ENCODE peak calls at places on chromosomes 1 and 21, in five cellular contexts. X is tibial nerve, V is K562, B is tibial artery, M is mesendoderm. Y is an unnamed sample.

GRCh38 chr1:155954645-155955044 is 13.2 kb downstream of the RXFP4 start:
- DNase-seq in X (no peak), V (no peak), B (no peak), M (no peak), Y (no peak)

GRCh38 chr1:91929246-91929645 is 20.0 kb upstream of the BRDT start:
- DNase-seq in X (no peak), V (no peak), B (no peak), M (peak), Y (no peak)

GRCh38 chr1:58592521-58593134 is 15.6 kb upstream of the TACSTD2 start:
- DNase-seq in X (no peak), V (no peak), B (peak), M (peak), Y (no peak)

GRCh38 chr1:190179817-190180216 is 297.8 kb downstream of the BRINP3 start:
- DNase-seq in X (no peak), V (no peak), B (no peak), M (no peak), Y (no peak)

GRCh38 chr1:203028067-203028783 is 1.9 kb downstream of the PPFIA4 start:
- DNase-seq in X (no peak), V (no peak), B (no peak), M (no peak), Y (no peak)

GRCh38 chr1:241611063-241611462 is 29.1 kb downstream of the CHML start:
- DNase-seq in X (no peak), V (peak), B (no peak), M (peak), Y (no peak)

GRCh38 chr21:36630485-36631206 is 68.3 kb upstream of the SIM2 start:
- DNase-seq in X (no peak), V (peak), B (peak), M (peak), Y (peak)

GRCh38 chr1:162055062-162055461 is 14.4 kb upstream of the NOS1AP start:
- DNase-seq in X (no peak), V (no peak), B (no peak), M (no peak), Y (no peak)

GRCh38 chr1:1906185-1907097 is 8.6 kb upstream of the CALML6 start:
- DNase-seq in X (peak), V (peak), B (peak), M (peak), Y (peak)

GRCh38 chr1:39189592-39190041 is 14.9 kb upstream of the MACF1 start:
- DNase-seq in X (no peak), V (no peak), B (no peak), M (no peak), Y (no peak)

GRCh38 chr1:162605225-162605927 is 26.9 kb upstream of the DDR2 start:
- DNase-seq in X (no peak), V (no peak), B (no peak), M (no peak), Y (no peak)

GRCh38 chr1:9426291-9426711 is 113.0 kb upstream of the SLC25A33 start:
- DNase-seq in X (no peak), V (no peak), B (no peak), M (no peak), Y (peak)

GRCh38 chr1:21935393-21935804 is 1.7 kb downstream of the HSPG2 start:
- DNase-seq in X (no peak), V (no peak), B (no peak), M (no peak), Y (no peak)

GRCh38 chr21:15732290-15732995 is 2.7 kb downstream of the USP25 start:
- DNase-seq in X (no peak), V (peak), B (no peak), M (no peak), Y (no peak)

GRCh38 chr1:63728611-63729226 is 45.1 kb upstream of the ROR1 start:
- DNase-seq in X (no peak), V (no peak), B (no peak), M (peak), Y (no peak)

GRCh38 chr1:24506706-24507422 is 4.2 kb downstream of the RCAN3 start:
- DNase-seq in X (no peak), V (no peak), B (no peak), M (peak), Y (no peak)

GRCh38 chr1:34885405-34886247 is 26.1 kb upstream of the SMIM12 start:
- DNase-seq in X (no peak), V (peak), B (no peak), M (peak), Y (no peak)

GRCh38 chr1:119743308-119743707 is 25.4 kb downstream of the HMGCS2 start:
- DNase-seq in X (no peak), V (no peak), B (no peak), M (no peak), Y (no peak)

GRCh38 chr1:29123871-29124365 is at the start of gene TMEM200B:
- DNase-seq in X (no peak), V (no peak), B (no peak), M (no peak), Y (no peak)

GRCh38 chr1:164648211-164649080 is 89.5 kb downstream of the PBX1 start:
- DNase-seq in X (no peak), V (no peak), B (no peak), M (peak), Y (no peak)

GRCh38 chr1:177926201-177926600 is 43.7 kb downstream of the SEC16B start:
- DNase-seq in X (no peak), V (no peak), B (no peak), M (no peak), Y (no peak)

GRCh38 chr1:165678509-165678908 is 19.9 kb downstream of the ALDH9A1 start:
- DNase-seq in X (no peak), V (no peak), B (no peak), M (no peak), Y (no peak)

GRCh38 chr1:16251381-16251780 is 14.4 kb upstream of the CPLANE2 start:
- DNase-seq in X (no peak), V (no peak), B (no peak), M (no peak), Y (no peak)

GRCh38 chr1:10920063-10920626 is 92.3 kb upstream of the TARDBP start:
- DNase-seq in X (no peak), V (no peak), B (no peak), M (no peak), Y (no peak)

GRCh38 chr1:239224100-239224499 is 162.3 kb upstream of the CHRM3 start:
- DNase-seq in X (no peak), V (no peak), B (no peak), M (no peak), Y (no peak)

GRCh38 chr1:18069903-18070302 is 37.7 kb upstream of the IGSF21 start:
- DNase-seq in X (no peak), V (no peak), B (no peak), M (no peak), Y (no peak)

GRCh38 chr1:97094257-97094972 is 372.8 kb downstream of the PTBP2 start:
- DNase-seq in X (no peak), V (no peak), B (no peak), M (peak), Y (no peak)

GRCh38 chr1:150484861-150485260 is 2.4 kb upstream of the TARS2 start:
- DNase-seq in X (no peak), V (peak), B (no peak), M (peak), Y (no peak)

GRCh38 chr1:35936828-35937227 is 5.9 kb downstream of the AGO3 start:
- DNase-seq in X (no peak), V (no peak), B (no peak), M (no peak), Y (no peak)
- H3K27ac ChIP-seq in X (no peak), V (no peak), B (no peak), M (no peak), Y (no peak)

GRCh38 chr1:235127203-235127602 is 1.4 kb downstream of the TOMM20 start:
- DNase-seq in X (no peak), V (peak), B (no peak), M (no peak), Y (no peak)
- H3K27ac ChIP-seq in X (no peak), V (peak), B (peak), M (no peak), Y (no peak)

DNA sequence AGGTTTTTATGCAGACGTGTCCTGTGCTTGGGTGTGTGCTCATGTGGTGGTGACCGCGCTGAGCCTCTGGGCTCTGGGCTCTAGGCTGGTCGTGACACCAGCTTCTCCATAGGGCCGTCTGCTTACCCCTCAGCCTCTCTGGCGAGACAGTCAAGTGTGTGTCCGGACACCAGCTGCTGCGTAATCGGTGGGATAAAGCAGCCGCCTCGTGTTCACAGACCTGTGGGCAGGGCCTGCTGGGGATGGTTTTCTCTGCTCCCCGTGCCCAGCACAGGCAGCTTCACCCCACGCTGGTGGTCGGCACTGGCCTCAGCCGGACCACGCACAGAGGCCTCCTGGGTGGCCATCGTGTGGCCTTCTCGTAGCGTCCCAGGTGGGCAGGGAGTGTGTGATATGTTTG is 33.6 kb upstream of the DIP2A start:
- DNase-seq in X (no peak), V (no peak), B (no peak), M (no peak), Y (no peak)
- H3K27ac ChIP-seq in X (no peak), V (no peak), B (no peak), M (no peak), Y (peak)

DNA sequence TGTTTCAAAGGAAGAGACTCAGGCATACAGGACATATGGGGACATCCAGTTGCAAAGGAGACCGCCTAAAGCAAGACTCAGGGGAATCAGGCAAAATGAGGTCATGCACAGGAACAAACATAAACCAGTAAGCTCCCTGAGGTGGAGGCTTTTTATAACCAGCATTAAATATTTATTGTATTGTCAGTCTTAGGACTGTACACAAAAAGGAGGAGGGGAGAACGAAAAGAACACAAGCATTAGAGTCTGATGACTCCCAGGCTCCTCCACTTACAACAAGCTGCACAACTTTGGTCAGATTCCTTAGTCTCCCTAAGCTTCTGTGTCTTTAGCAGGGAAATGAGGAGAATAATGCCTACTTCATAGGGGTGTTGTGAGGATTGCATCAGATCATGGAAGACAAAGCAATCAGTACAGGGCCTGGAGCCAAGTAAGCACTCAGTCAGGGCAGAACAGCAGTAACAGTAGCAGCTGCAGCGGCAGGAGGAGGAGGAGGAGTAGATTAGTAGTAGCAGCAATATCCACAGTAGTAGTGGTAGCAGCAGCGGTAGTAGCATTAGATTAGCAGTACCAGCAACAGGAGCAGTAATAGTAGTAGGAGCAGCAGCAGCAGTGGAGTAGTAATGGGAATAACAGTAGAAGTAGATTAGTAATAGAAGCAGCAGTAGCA is 54.2 kb upstream of the SPATA6 start:
- DNase-seq in X (no peak), V (no peak), B (no peak), M (peak), Y (no peak)
- H3K27ac ChIP-seq in X (no peak), V (no peak), B (no peak), M (no peak), Y (no peak)

GRCh38 chr1:198496216-198497143 is 44.0 kb downstream of the ATP6V1G3 start:
- DNase-seq in X (no peak), V (no peak), B (no peak), M (no peak), Y (no peak)
- H3K27ac ChIP-seq in X (no peak), V (no peak), B (no peak), M (no peak), Y (no peak)